ENCODE peak calls at places on chromosomes 4 and X, in six cellular contexts. D is cardiac muscle cell, V is K562, P is H9, S is colonic mucosa, C is breast epithelium. A is an unnamed sample.
A peak's percentile ranks its signal among the peaks of the same experiment; 100 is the strongest.

GRCh38 chr4:82578935-82579334 is 17.1 kb upstream of the TMEM150C start:
- DNase-seq in D (no peak), V (no peak), P (no peak), S (no peak), C (no peak), A (no peak)

GRCh38 chr4:7716322-7716721 is 223.3 kb downstream of the AFAP1 start:
- DNase-seq in D (no peak), V (no peak), P (no peak), S (no peak), C (no peak), A (no peak)

GRCh38 chr4:185677915-185678314 is 134.1 kb downstream of the SORBS2 start:
- DNase-seq in D (no peak), V (no peak), P (no peak), S (no peak), C (no peak), A (no peak)

GRCh38 chr4:24032371-24032989 is 142.6 kb upstream of the PPARGC1A start:
- DNase-seq in D (peak; percentile 23), V (no peak), P (no peak), S (no peak), C (no peak), A (no peak)

GRCh38 chr4:139208404-139208945 is 31.5 kb upstream of the ELF2 start:
- DNase-seq in D (no peak), V (no peak), P (no peak), S (no peak), C (no peak), A (no peak)

GRCh38 chr4:145557720-145558119 is 61.5 kb upstream of the MMAA start:
- DNase-seq in D (peak; percentile 71), V (peak; percentile 71), P (peak; percentile 73), S (peak; percentile 51), C (no peak), A (no peak)

GRCh38 chr4:7335363-7336066 is 99.2 kb downstream of the PSAPL1 start:
- DNase-seq in D (peak; percentile 70), V (peak; percentile 78), P (peak; percentile 89), S (peak; percentile 55), C (no peak), A (no peak)

GRCh38 chr4:41670530-41670929 is 78.0 kb downstream of the PHOX2B start:
- DNase-seq in D (no peak), V (no peak), P (no peak), S (no peak), C (no peak), A (no peak)

GRCh38 chr4:136183513-136183912 is 1348.8 kb downstream of the PCDH18 start:
- DNase-seq in D (no peak), V (no peak), P (peak; percentile 33), S (no peak), C (no peak), A (no peak)

GRCh38 chr4:71004281-71004851 is 10.9 kb downstream of the DCK start:
- DNase-seq in D (peak; percentile 62), V (no peak), P (peak; percentile 48), S (no peak), C (no peak), A (peak; percentile 76)

GRCh38 chrX:16946361-16946964 is at the start of gene REPS2:
- DNase-seq in D (peak; percentile 96), V (peak; percentile 95), P (peak; percentile 96), S (peak; percentile 89), C (peak; percentile 86), A (peak; percentile 67)

GRCh38 chrX:105653891-105654290 is 168.4 kb upstream of the NRK start:
- DNase-seq in D (no peak), V (no peak), P (no peak), S (no peak), C (no peak), A (no peak)

GRCh38 chr4:181970356-181970755 is 272.8 kb upstream of the TENM3 start:
- DNase-seq in D (no peak), V (no peak), P (no peak), S (no peak), C (no peak), A (no peak)

GRCh38 chrX:1486177-1486576 is 33.5 kb upstream of the ASMTL start:
- DNase-seq in D (no peak), V (no peak), P (no peak), S (no peak), C (no peak), A (no peak)

GRCh38 chrX:112851161-112851779 is 10.6 kb upstream of the AMOT start:
- DNase-seq in D (no peak), V (no peak), P (peak; percentile 44), S (no peak), C (no peak), A (no peak)

GRCh38 chr4:122865421-122865820 is 38.8 kb downstream of the FGF2 start:
- DNase-seq in D (no peak), V (no peak), P (no peak), S (no peak), C (no peak), A (no peak)

GRCh38 chrX:85243155-85243554 is 424 bp downstream of the SATL1 start:
- DNase-seq in D (no peak), V (no peak), P (no peak), S (no peak), C (no peak), A (no peak)

GRCh38 chrX:150543230-150544155 is 24.9 kb upstream of the MTM1 start:
- DNase-seq in D (no peak), V (no peak), P (no peak), S (no peak), C (no peak), A (no peak)

GRCh38 chr4:10584042-10584441 is 100.5 kb downstream of the CLNK start:
- DNase-seq in D (no peak), V (no peak), P (no peak), S (peak; percentile 27), C (no peak), A (no peak)

GRCh38 chr4:111952708-111953107 is 192.5 kb upstream of the FAM241A start:
- DNase-seq in D (no peak), V (no peak), P (no peak), S (no peak), C (no peak), A (no peak)

GRCh38 chr4:180688480-180688879 is 1554.7 kb upstream of the TENM3 start:
- DNase-seq in D (no peak), V (no peak), P (no peak), S (no peak), C (no peak), A (no peak)

GRCh38 chrX:148457279-148457678 is 43.1 kb upstream of the AFF2 start:
- DNase-seq in D (no peak), V (no peak), P (no peak), S (no peak), C (no peak), A (no peak)

GRCh38 chr4:7073526-7074390 is 5.9 kb upstream of the GRPEL1 start:
- DNase-seq in D (peak; percentile 58), V (peak; percentile 84), P (peak; percentile 69), S (peak; percentile 47), C (no peak), A (no peak)

GRCh38 chrX:119410027-119410819 is 11.1 kb downstream of the SLC25A43 start:
- DNase-seq in D (no peak), V (no peak), P (no peak), S (peak; percentile 83), C (peak; percentile 53), A (no peak)

GRCh38 chrX:37504991-37505390 is 66.5 kb upstream of the LANCL3 start:
- DNase-seq in D (no peak), V (no peak), P (no peak), S (no peak), C (no peak), A (no peak)

GRCh38 chr4:156169011-156169410 is 215.3 kb upstream of the CTSO start:
- DNase-seq in D (peak; percentile 49), V (no peak), P (peak; percentile 40), S (no peak), C (no peak), A (no peak)

GRCh38 chr4:161457906-161458305 is 705.9 kb downstream of the FSTL5 start:
- DNase-seq in D (no peak), V (no peak), P (no peak), S (no peak), C (no peak), A (no peak)

GRCh38 chr4:3413675-3414420 is 27.9 kb upstream of the HGFAC start:
- DNase-seq in D (no peak), V (no peak), P (peak; percentile 27), S (no peak), C (no peak), A (no peak)
- H3K27ac ChIP-seq in D (no peak overlapping the region), V (no peak overlapping the region), P (no peak overlapping the region), S (no peak overlapping the region), C (no peak overlapping the region), A (no peak overlapping the region)

DNA sequence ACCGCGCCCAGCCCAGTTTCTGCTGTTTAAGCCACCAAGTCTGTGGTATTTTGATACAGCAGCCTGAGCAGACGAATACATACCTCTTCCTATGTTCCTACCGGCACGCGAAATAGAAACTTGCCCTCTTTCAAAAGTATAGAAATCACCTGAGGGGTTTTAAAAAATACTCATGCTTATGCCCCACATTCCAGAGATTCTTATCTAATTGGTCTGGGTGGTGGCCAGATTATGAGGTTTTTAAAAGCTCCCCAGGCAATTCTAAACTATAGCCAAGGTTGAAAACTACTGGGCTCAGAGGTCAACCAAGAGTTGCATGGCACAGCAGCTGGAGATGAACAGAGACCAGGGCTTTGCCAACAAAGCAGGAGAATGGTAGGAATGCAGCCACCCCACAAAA is 24.9 kb upstream of the HUWE1 start:
- DNase-seq in D (no peak), V (no peak), P (no peak), S (no peak), C (no peak), A (no peak)
- H3K9me3 ChIP-seq in D (no peaks in the 10 kb centered on the region), V (no peaks in the 10 kb centered on the region), P (peaks cover 42% of the 10 kb centered on the region), S (no peaks in the 10 kb centered on the region), C (no peaks in the 10 kb centered on the region), A (no peaks in the 10 kb centered on the region)

DNA sequence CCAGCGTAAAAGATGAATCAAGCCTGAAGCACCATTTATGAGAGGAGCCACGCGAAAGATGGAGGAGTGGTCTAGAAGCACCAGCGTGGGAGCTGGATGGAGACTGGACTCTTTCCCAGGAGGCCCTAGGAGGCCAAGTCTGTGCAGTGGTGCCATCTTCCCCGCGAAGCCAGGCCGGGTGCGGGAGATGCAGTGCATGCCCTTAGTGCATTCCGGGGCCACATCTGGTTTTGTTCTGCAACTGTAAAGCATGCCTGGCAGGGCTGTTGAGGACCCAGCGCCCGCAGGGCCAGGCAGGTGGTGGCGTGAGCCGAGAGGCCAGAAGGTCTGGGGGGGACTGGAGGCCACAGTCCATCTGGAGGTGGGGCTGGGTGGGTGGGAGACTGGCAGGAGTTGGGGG is 78.6 kb upstream of the ADRA2C start:
- DNase-seq in D (no peak), V (no peak), P (no peak), S (no peak), C (no peak), A (no peak)
- TF ChIP-seq CTCF in D (no peak), V (no peak), P (no peak), S (no peak), C (no peak), A (no peak)

GRCh38 chr4:54231419-54232150 is 2.5 kb downstream of the PDGFRA start:
- DNase-seq in D (peak; percentile 79), V (no peak), P (peak; percentile 49), S (peak; percentile 42), C (no peak), A (no peak)

GRCh38 chr4:54233697-54234496 is 4.8 kb downstream of the PDGFRA start:
- DNase-seq in D (peak; percentile 90), V (peak; percentile 78), P (peak; percentile 73), S (peak; percentile 70), C (peak; percentile 72), A (peak; percentile 76)

GRCh38 chr4:54232151-54232688 is 3.1 kb downstream of the PDGFRA start:
- DNase-seq in D (peak; percentile 45), V (no peak), P (no peak), S (no peak), C (no peak), A (no peak)

GRCh38 chr4:54234497-54235205 is 5.6 kb downstream of the PDGFRA start:
- DNase-seq in D (no peak), V (no peak), P (no peak), S (no peak), C (no peak), A (no peak)

GRCh38 chr4:54233128-54233696 is 4.1 kb downstream of the PDGFRA start:
- DNase-seq in D (peak; percentile 93), V (peak; percentile 74), P (peak; percentile 86), S (peak; percentile 83), C (peak; percentile 79), A (peak; percentile 42)
- H3K27ac ChIP-seq in D (peak overlapping the region; percentile 86), V (no peak overlapping the region), P (no peak overlapping the region), S (peak overlapping the region; percentile 57), C (peak overlapping the region; percentile 86), A (no peak overlapping the region)

A was measured in CD8-positive, alpha-beta T cell.